ENCODE peak calls at places on chromosomes 13 and 19, in eight cellular contexts. T is AML-193, V is bronchial epithelial cell, C is cardiac muscle cell, O is Kasumi-1, Y is T-cell, Q is C1 segment of cervical spinal cord, F is GM23248. R is an unnamed sample.
A peak's percentile ranks its signal among the peaks of the same experiment; 100 is the strongest.

GRCh38 chr13:46097015-46097414 is 7.8 kb downstream of the CPB2 start:
- DNase-seq in T (no peak), V (no peak), C (no peak), O (no peak), Y (no peak), Q (no peak), F (no peak), R (no peak)

GRCh38 chr13:26679945-26680516 is 80.6 kb downstream of the GPR12 start:
- DNase-seq in T (no peak), V (no peak), C (peak; percentile 76), O (no peak), Y (no peak), Q (no peak), F (no peak), R (no peak)

GRCh38 chr13:30735025-30735967 is at the start of gene ALOX5AP:
- DNase-seq in T (peak; percentile 98), V (no peak), C (no peak), O (peak; percentile 68), Y (peak; percentile 22), Q (no peak), F (no peak), R (no peak)

GRCh38 chr13:99415851-99416331 is 85.4 kb upstream of the TM9SF2 start:
- DNase-seq in T (no peak), V (no peak), C (no peak), O (no peak), Y (no peak), Q (no peak), F (no peak), R (no peak)

GRCh38 chr19:35295792-35296462 is 4.0 kb downstream of the MAG start:
- DNase-seq in T (no peak), V (no peak), C (peak; percentile 43), O (no peak), Y (peak; percentile 37), Q (no peak), F (no peak), R (no peak)

GRCh38 chr13:63691474-63691873 is 2275.8 kb upstream of the PCDH20 start:
- DNase-seq in T (no peak), V (no peak), C (no peak), O (peak; percentile 5), Y (no peak), Q (no peak), F (no peak), R (no peak)

GRCh38 chr13:64525687-64526086 is 2704.4 kb downstream of the PCDH9 start:
- DNase-seq in T (no peak), V (no peak), C (no peak), O (no peak), Y (no peak), Q (no peak), F (no peak), R (no peak)

GRCh38 chr13:102191951-102192461 is 209.8 kb downstream of the FGF14 start:
- DNase-seq in T (no peak), V (peak; percentile 87), C (no peak), O (no peak), Y (no peak), Q (no peak), F (peak; percentile 55), R (no peak)